ENCODE peak calls at places on chromosome 10, in four cellular contexts. Q is stimulated activated CD8-positive, alpha-beta memory T cell treated with anti-CD3 and anti-CD28 coated beads, Interleukin-2, amount 100 ng/mL, for 1 hour; O is immature natural killer cell; L is tibial nerve. I is an unnamed sample.

GRCh38 chr10:99676435-99676834 is 17.1 kb downstream of the ENTPD7 start:
- DNase-seq in L (no peak), O (no peak), Q (no peak), I (no peak)

GRCh38 chr10:16828731-16829175 is 11.5 kb upstream of the RSU1 start:
- DNase-seq in L (no peak), O (no peak), Q (no peak), I (no peak)

GRCh38 chr10:119263966-119264621 is 56.7 kb downstream of the GRK5 start:
- DNase-seq in Q (no peak), L (no peak), O (no peak), I (no peak)

GRCh38 chr10:30313579-30314376 is 35.3 kb downstream of the MTPAP start:
- DNase-seq in O (no peak), Q (no peak), L (no peak), I (no peak)

GRCh38 chr10:6337382-6337781 is 134.7 kb downstream of the PFKFB3 start:
- DNase-seq in Q (no peak), L (no peak), O (no peak), I (peak)

GRCh38 chr10:4022473-4022872 is 237.5 kb upstream of the KLF6 start:
- DNase-seq in O (no peak), Q (no peak), L (no peak), I (no peak)

GRCh38 chr10:111079241-111079760 is 2.5 kb downstream of the ADRA2A start:
- DNase-seq in L (no peak), Q (no peak), O (no peak), I (no peak)

GRCh38 chr10:30591249-30591670 is 38.3 kb downstream of the LYZL2 start:
- DNase-seq in O (peak), L (no peak), Q (no peak), I (no peak)

GRCh38 chr10:43060291-43060690 is 16.6 kb upstream of the RET start:
- DNase-seq in Q (no peak), O (no peak), L (no peak), I (no peak)

GRCh38 chr10:27482984-27483956 is 20.8 kb upstream of the RAB18 start:
- DNase-seq in O (no peak), Q (no peak), L (no peak), I (no peak)

GRCh38 chr10:121088524-121088923 is 237.4 kb downstream of the WDR11 start:
- DNase-seq in L (no peak), Q (no peak), O (no peak), I (no peak)

GRCh38 chr10:19168584-19168983 is 120.0 kb downstream of the MALRD1 start:
- DNase-seq in Q (no peak), L (no peak), O (no peak), I (no peak)

GRCh38 chr10:42690449-42691360 is 52.3 kb upstream of the ZNF33B start:
- DNase-seq in Q (no peak), L (no peak), O (no peak), I (no peak)

GRCh38 chr10:85187047-85187446 is 858.7 kb downstream of the CCSER2 start:
- DNase-seq in L (no peak), O (no peak), Q (no peak), I (no peak)

GRCh38 chr10:118800920-118801319 is 46.1 kb upstream of the CACUL1 start:
- DNase-seq in L (no peak), O (no peak), Q (no peak), I (no peak)

GRCh38 chr10:62043493-62043938 is 142.0 kb downstream of the ARID5B start:
- DNase-seq in O (no peak), Q (no peak), L (no peak), I (no peak)

GRCh38 chr10:116490028-116490662 is 55.6 kb upstream of the PNLIP start:
- DNase-seq in Q (no peak), O (no peak), L (no peak), I (no peak)

GRCh38 chr10:3887885-3888476 is 103.0 kb upstream of the KLF6 start:
- DNase-seq in O (no peak), L (no peak), Q (peak), I (no peak)

GRCh38 chr10:121302541-121303180 is 295.6 kb downstream of the FGFR2 start:
- DNase-seq in Q (no peak), O (no peak), L (no peak), I (no peak)

GRCh38 chr10:102457591-102458150 is 6.3 kb upstream of the C10orf95 start:
- DNase-seq in Q (no peak), L (no peak), O (no peak), I (no peak)

GRCh38 chr10:105774881-105775280 is 1133.8 kb downstream of the SORCS3 start:
- DNase-seq in Q (no peak), L (no peak), O (no peak), I (no peak)

GRCh38 chr10:129833988-129834387 is 130.1 kb downstream of the EBF3 start:
- DNase-seq in O (no peak), L (no peak), Q (no peak), I (no peak)

GRCh38 chr10:132520147-132520811 is 17.3 kb upstream of the INPP5A start:
- DNase-seq in O (no peak), L (no peak), Q (no peak), I (no peak)

I was measured in esophagus muscularis mucosa.